ENCODE peak calls at places on chromosomes 11 and 22, in nine cellular contexts. Z is CD4-positive, alpha-beta T cell; E is brain microvascular endothelial cell; J is HFFc6; D is PC-3; M is neural progenitor cell; K is OCI-LY7; Q is AG10803; F is psoas muscle. N is an unnamed sample.

GRCh38 chr22:50186789-50187523 is 1.2 kb downstream of the TRABD start:
- DNase-seq in Z (peak), E (no peak), J (no peak), D (peak), M (peak), K (peak), Q (peak), F (peak), N (no peak)

GRCh38 chr11:95301497-95301896 is 70.5 kb upstream of the SESN3 start:
- DNase-seq in Z (no peak), E (no peak), J (no peak), D (peak), M (no peak), K (no peak), Q (peak), F (no peak), N (no peak)

GRCh38 chr22:23608583-23608982 is 23.5 kb downstream of the DRICH1 start:
- DNase-seq in Z (no peak), E (peak), J (no peak), D (peak), M (peak), K (no peak), Q (no peak), F (no peak), N (no peak)

GRCh38 chr11:60332923-60333322 is 5.9 kb downstream of the MS4A6E start:
- DNase-seq in Z (no peak), E (no peak), J (no peak), D (no peak), M (no peak), K (no peak), Q (no peak), F (no peak), N (no peak)

GRCh38 chr22:41939981-41940852 is 6.7 kb downstream of the CENPM start:
- DNase-seq in Z (peak), E (no peak), J (no peak), D (no peak), M (no peak), K (peak), Q (no peak), F (no peak), N (no peak)

GRCh38 chr11:13126430-13126829 is 117.3 kb downstream of the RASSF10 start:
- DNase-seq in Z (no peak), E (peak), J (no peak), D (peak), M (no peak), K (no peak), Q (no peak), F (no peak), N (no peak)

GRCh38 chr22:50255099-50255498 is 4.0 kb upstream of the HDAC10 start:
- DNase-seq in Z (no peak), E (no peak), J (no peak), D (no peak), M (no peak), K (no peak), Q (no peak), F (no peak), N (no peak)

GRCh38 chr11:28448186-28448585 is 340.0 kb downstream of the METTL15 start:
- DNase-seq in Z (no peak), E (peak), J (peak), D (peak), M (no peak), K (no peak), Q (peak), F (no peak), N (no peak)

GRCh38 chr11:26188559-26188958 is 143.4 kb upstream of the ANO3 start:
- DNase-seq in Z (no peak), E (no peak), J (peak), D (no peak), M (no peak), K (no peak), Q (peak), F (no peak), N (no peak)

GRCh38 chr11:37390566-37390965 is 792.5 kb upstream of the RAG2 start:
- DNase-seq in Z (no peak), E (no peak), J (no peak), D (no peak), M (no peak), K (no peak), Q (no peak), F (no peak), N (no peak)

GRCh38 chr11:92880391-92880790 is 89.1 kb upstream of the MTNR1B start:
- DNase-seq in Z (no peak), E (peak), J (peak), D (no peak), M (no peak), K (no peak), Q (peak), F (no peak), N (no peak)

GRCh38 chr11:1399386-1400167 is 9.8 kb downstream of the BRSK2 start:
- DNase-seq in Z (no peak), E (no peak), J (no peak), D (no peak), M (no peak), K (no peak), Q (no peak), F (peak), N (no peak)

GRCh38 chr11:17739945-17740338 is 5.4 kb downstream of the KCNC1 start:
- DNase-seq in Z (no peak), E (no peak), J (no peak), D (no peak), M (no peak), K (no peak), Q (no peak), F (no peak), N (no peak)

GRCh38 chr22:48630444-48630777 is 1197.3 kb downstream of the BRD1 start:
- DNase-seq in Z (no peak), E (no peak), J (no peak), D (no peak), M (peak), K (no peak), Q (no peak), F (no peak), N (no peak)

GRCh38 chr11:19547044-19547443 is 165.6 kb upstream of the NAV2 start:
- DNase-seq in Z (no peak), E (no peak), J (no peak), D (no peak), M (no peak), K (no peak), Q (no peak), F (no peak), N (no peak)

DNA sequence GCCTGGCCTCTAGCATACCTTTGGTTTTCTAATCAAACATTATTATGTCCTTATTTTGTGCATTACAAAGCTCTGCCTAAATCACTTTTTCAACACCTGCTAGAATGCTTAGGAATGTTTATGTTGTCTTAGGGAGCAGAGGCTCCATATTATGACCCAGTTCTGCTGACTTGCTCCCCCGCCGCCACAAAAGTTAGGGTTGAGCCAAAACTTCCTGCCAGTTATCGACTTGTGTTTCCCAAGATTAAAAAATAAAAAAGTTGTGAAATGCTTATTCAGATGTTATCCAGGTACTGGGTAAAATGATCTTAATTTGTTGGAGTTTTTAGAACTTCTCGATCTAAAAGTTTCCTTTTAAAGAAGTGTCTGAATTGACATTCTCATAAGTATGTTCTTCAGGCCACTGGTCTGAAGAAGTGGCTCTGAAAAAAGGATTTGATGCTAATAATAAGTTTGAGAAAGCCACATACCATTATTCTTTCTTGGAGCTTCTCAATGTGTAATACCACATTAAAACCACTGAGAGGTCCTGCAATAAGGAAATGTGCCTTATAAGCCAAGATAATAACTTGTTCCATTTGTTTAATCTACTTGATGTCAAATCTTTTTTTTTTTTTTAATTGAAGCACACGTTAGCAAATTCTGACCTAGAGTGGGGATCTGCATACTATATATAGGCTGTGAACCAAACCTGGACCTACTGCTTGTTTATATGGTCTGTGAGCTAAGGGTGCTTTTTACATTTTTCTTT is 2.2 kb downstream of the RNF185 start:
- DNase-seq in Z (no peak), E (no peak), J (no peak), D (no peak), M (no peak), K (no peak), Q (peak), F (no peak), N (no peak)
- TF ChIP-seq CTCF in Z (no peak), E (no peak), J (peak), D (no peak), M (no peak), K (peak), Q (peak), F (no peak), N (no peak)

GRCh38 chr11:2885017-2885675 is 429 bp downstream of the CDKN1C start:
- DNase-seq in Z (peak), E (no peak), J (no peak), D (peak), M (peak), K (no peak), Q (peak), F (peak), N (no peak)
- TF ChIP-seq CTCF in Z (peak), E (peak), J (no peak), D (peak), M (peak), K (no peak), Q (peak), F (peak), N (peak)

GRCh38 chr11:76162336-76163288 is 43.7 kb downstream of the WNT11 start:
- DNase-seq in Z (no peak), E (no peak), J (no peak), D (no peak), M (no peak), K (no peak), Q (no peak), F (no peak), N (no peak)
- TF ChIP-seq CTCF in Z (no peak), E (no peak), J (no peak), D (no peak), M (no peak), K (no peak), Q (no peak), F (no peak), N (no peak)

DNA sequence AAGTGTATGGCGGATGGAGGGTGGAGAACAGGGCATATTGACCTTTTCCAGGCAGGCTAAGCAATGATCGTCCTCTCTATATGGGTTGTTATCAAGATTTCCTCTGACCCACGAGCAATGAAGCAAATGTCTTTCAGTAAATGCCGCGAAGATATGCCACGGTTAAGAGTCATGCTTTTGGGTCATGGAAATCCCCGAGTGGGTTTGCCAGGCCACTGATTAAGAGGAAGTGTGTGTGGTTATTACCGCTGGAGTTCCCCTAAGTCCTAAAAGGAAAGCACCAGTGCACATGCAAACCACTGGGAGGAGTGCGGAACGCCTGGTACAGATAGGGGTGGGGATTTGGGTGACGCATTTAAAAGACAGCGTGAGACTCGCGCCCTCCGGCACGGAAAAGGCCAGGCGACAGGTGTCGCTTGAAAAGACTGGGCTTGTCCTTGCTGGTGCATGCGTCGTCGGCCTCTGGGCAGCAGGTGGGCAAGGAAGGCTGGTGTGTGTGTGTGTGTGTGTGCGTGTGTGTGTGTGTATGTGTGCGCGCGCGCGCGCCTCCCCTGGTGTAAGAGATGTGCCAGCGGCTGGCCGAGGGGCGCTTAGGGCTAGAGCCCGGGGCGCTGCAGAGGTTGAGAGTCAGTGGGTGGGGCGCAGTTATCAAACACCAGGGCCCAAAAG is at the start of gene BIRC3:
- DNase-seq in Z (peak), E (peak), J (peak), D (peak), M (peak), K (peak), Q (peak), F (peak), N (no peak)
- TF ChIP-seq CTCF in Z (peak), E (peak), J (peak), D (no peak), M (peak), K (peak), Q (peak), F (peak), N (no peak)

GRCh38 chr22:36897611-36898010 is 15.8 kb upstream of the CSF2RB start:
- DNase-seq in Z (no peak), E (no peak), J (no peak), D (no peak), M (no peak), K (no peak), Q (no peak), F (no peak), N (no peak)
- TF ChIP-seq CTCF in Z (no peak), E (no peak), J (no peak), D (no peak), M (no peak), K (no peak), Q (no peak), F (no peak), N (no peak)

DNA sequence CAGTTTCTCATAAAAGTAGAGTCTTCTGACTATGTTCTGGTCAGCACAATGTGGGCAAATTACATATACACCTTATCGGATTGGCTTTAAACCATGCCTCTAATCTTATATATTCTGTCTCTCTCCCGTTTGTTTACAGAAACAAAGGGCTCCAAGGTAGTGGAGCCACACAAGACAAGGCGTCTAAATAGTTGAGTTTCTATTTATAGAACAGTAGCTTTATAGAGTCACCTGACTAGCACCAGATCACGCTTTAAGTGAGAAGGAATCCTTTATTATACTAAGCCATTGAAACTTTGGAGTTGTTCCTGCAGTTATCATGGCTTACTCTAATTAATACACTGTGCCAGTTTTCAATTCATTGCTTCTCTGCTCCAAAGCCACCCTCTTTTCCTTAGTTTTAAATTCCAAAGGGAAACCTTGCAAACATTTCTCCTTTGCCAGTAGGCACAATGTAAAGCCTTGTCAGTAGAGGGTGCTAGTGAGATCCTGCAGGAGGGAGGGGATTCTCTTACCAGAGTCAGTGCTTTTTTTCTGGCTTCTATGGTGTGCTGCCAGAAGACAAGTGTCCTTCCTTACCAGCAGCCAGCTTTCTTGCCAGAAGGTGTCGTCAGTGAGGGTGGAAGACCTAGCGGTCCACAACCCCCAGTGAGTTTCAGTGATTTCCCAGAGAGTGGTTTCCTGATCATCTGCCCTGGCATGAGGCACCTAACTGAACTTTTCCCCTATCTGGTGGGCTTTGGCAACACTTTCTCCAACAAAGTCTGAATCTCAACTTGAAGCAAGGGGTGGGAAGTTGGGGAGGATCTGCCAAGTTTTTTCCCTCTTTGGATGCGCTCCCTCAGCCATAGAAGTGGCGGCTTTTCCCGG is 71.7 kb downstream of the RAB38 start:
- DNase-seq in Z (no peak), E (peak), J (peak), D (peak), M (peak), K (peak), Q (peak), F (no peak), N (no peak)
- TF ChIP-seq CTCF in Z (peak), E (peak), J (peak), D (peak), M (peak), K (peak), Q (peak), F (no peak), N (peak)

N was measured in D721Med.